ENCODE peak calls at places on chromosome 10, in ten cellular contexts. E, V, A, Y, X, R, J, F, C and O are unnamed samples.

GRCh38 chr10:11424456-11425287 is 186.8 kb downstream of the USP6NL start:
- DNase-seq in E (peak), X (peak), V (peak), F (peak), A (peak), R (peak), J (no peak), C (peak), Y (no peak), O (peak)

GRCh38 chr10:50322075-50322474 is 70.8 kb upstream of the ASAH2 start:
- DNase-seq in R (no peak), A (no peak), X (no peak), Y (no peak), J (no peak), E (peak), C (no peak), F (peak), V (peak), O (peak)

GRCh38 chr10:44930904-44931620 is 19.9 kb downstream of the TMEM72 start:
- DNase-seq in X (no peak), J (peak), A (no peak), R (no peak), C (no peak), V (no peak), E (no peak), Y (no peak), F (no peak), O (no peak)

GRCh38 chr10:66881814-66882213 is 44.0 kb upstream of the LRRTM3 start:
- DNase-seq in V (no peak), F (no peak), A (no peak), R (no peak), E (no peak), X (no peak), C (no peak), J (no peak), Y (no peak), O (no peak)

GRCh38 chr10:110706690-110707098 is 62.6 kb downstream of the RBM20 start:
- DNase-seq in A (peak), R (no peak), C (peak), Y (no peak), J (no peak), E (peak), F (peak), X (no peak), V (peak), O (peak)

GRCh38 chr10:34364253-34365037 is 450.7 kb downstream of the PARD3 start:
- DNase-seq in R (no peak), Y (no peak), C (no peak), V (no peak), F (peak), J (no peak), X (no peak), E (no peak), A (no peak), O (peak)

GRCh38 chr10:122471531-122472177 is 10.3 kb downstream of the HTRA1 start:
- DNase-seq in X (no peak), J (no peak), E (no peak), V (no peak), A (no peak), R (no peak), C (no peak), F (no peak), Y (no peak), O (no peak)

GRCh38 chr10:11532329-11532728 is 79.1 kb downstream of the USP6NL start:
- DNase-seq in X (no peak), A (no peak), J (no peak), C (peak), Y (no peak), V (peak), F (peak), E (no peak), R (no peak), O (peak)

GRCh38 chr10:36606234-36606839 is 519.1 kb upstream of the ANKRD30A start:
- DNase-seq in X (no peak), E (no peak), V (peak), Y (no peak), R (no peak), A (no peak), F (no peak), J (no peak), C (no peak), O (peak)

GRCh38 chr10:77640167-77640566 is 2.6 kb upstream of the KCNMA1 start:
- DNase-seq in E (no peak), C (no peak), V (no peak), Y (no peak), X (no peak), A (no peak), F (no peak), R (no peak), J (no peak), O (no peak)

GRCh38 chr10:77639756-77640155 is 2.1 kb upstream of the KCNMA1 start:
- DNase-seq in A (no peak), V (no peak), F (no peak), R (no peak), C (no peak), Y (no peak), X (no peak), J (no peak), E (no peak), O (no peak)

GRCh38 chr10:77637986-77638765 is 568 bp upstream of the KCNMA1 start:
- DNase-seq in E (no peak), A (no peak), X (peak), R (peak), J (no peak), F (peak), V (peak), Y (no peak), C (peak), O (peak)

GRCh38 chr10:77637474-77637985 is at the start of gene KCNMA1:
- DNase-seq in J (no peak), C (peak), E (no peak), R (peak), F (peak), X (peak), A (no peak), V (no peak), Y (no peak), O (no peak)

GRCh38 chr10:77638766-77639101 is 1.1 kb upstream of the KCNMA1 start:
- DNase-seq in E (no peak), Y (no peak), A (no peak), R (no peak), X (no peak), F (no peak), J (no peak), C (no peak), V (no peak), O (no peak)
- TF ChIP-seq CTCF in E (no peak), Y (no peak), A (no peak), R (no peak), X (no peak), F (no peak), J (no peak), C (no peak), V (no peak), O (no peak)

GRCh38 chr10:483266-483665 is 206.2 kb downstream of the DIP2C start:
- DNase-seq in E (no peak), R (no peak), C (no peak), J (peak), X (peak), V (no peak), A (no peak), Y (no peak), F (no peak), O (no peak)

GRCh38 chr10:482848-483247 is 206.6 kb downstream of the DIP2C start:
- DNase-seq in X (peak), A (no peak), J (no peak), V (no peak), E (no peak), R (no peak), Y (no peak), C (no peak), F (no peak), O (no peak)

GRCh38 chr10:485776-486572 is 203.5 kb downstream of the DIP2C start:
- DNase-seq in C (no peak), A (no peak), E (no peak), V (peak), R (no peak), F (peak), Y (no peak), J (peak), X (peak), O (peak)

GRCh38 chr10:484925-485661 is 204.4 kb downstream of the DIP2C start:
- DNase-seq in Y (no peak), R (no peak), A (no peak), F (no peak), J (peak), E (no peak), V (peak), C (no peak), X (no peak), O (peak)

GRCh38 chr10:484441-484924 is 205.0 kb downstream of the DIP2C start:
- DNase-seq in F (peak), C (peak), X (peak), V (peak), Y (no peak), E (peak), A (no peak), J (peak), R (peak), O (peak)
- H3K4me3 ChIP-seq in F (peak), C (no peak), X (peak), V (peak), Y (no peak), E (peak), A (peak), J (peak), R (no peak), O (peak)

DNA sequence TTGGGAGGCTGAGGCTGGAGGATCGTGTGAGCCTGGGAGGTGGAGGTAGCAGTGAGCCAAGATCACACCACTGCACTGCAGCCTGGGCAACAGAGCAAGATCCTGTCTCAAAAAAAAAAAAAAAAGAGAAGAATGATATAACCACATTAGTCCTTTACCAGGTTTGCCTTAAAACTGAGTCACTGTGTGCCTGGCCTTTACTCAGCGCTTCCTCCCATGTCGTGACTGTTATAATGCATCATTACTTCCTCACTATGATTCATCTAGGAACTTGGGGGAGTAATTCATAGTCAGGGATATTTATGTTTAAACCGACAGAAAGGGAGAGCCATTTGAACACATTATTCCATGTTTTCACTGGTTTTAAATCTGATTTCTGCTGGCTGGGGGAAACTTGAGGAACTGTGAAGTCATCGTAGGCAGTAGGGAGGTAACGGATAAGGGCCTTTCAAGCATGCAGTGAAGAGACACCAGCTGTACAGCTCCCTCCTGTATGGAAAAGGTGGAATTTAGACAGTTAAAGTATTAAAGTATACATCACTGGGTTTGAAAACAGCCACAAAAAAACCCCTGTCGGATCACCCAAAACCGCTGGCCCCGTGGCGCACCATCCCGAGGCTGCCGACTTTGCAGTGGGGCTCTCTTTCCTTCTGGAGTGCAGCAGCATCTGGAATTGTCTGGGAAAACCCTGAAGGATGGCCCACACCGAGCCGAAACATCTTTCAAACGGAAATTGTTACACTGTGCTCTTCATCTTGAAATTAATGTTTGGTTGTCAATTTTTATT is 119.8 kb downstream of the NKX6-2 start:
- DNase-seq in V (peak), A (peak), C (no peak), F (peak), X (no peak), E (peak), Y (no peak), R (no peak), J (no peak), O (peak)
- TF ChIP-seq CTCF in V (no peak), A (no peak), C (no peak), F (no peak), X (no peak), E (no peak), Y (no peak), R (no peak), J (no peak), O (no peak)

GRCh38 chr10:93061594-93062498 is 1.2 kb downstream of the CYP26C1 start:
- DNase-seq in Y (no peak), R (no peak), E (no peak), X (no peak), C (no peak), V (peak), A (no peak), J (no peak), F (no peak), O (peak)
- H3K4me3 ChIP-seq in Y (peak), R (no peak), E (peak), X (peak), C (no peak), V (peak), A (peak), J (no peak), F (peak), O (peak)